ENCODE peak calls at places on chromosomes 7 and 10, in six cellular contexts. R, I, T, Q, U and V are unnamed samples.
A peak's percentile ranks its signal among the peaks of the same experiment; 100 is the strongest.

GRCh38 chr7:75696263-75697037 is 42.3 kb downstream of the HIP1 start:
- DNase-seq in Q (no peak), T (no peak), R (no peak), I (no peak), U (no peak), V (no peak)

GRCh38 chr10:77909755-77910375 is 16.7 kb downstream of the DLG5 start:
- DNase-seq in I (no peak), Q (no peak), R (no peak), U (no peak), T (no peak), V (no peak)

GRCh38 chr7:99741438-99741795 is 6.4 kb upstream of the CYP3A7 start:
- DNase-seq in U (no peak), Q (no peak), R (no peak), I (no peak), T (no peak), V (no peak)

GRCh38 chr7:157405501-157405900 is 68.7 kb downstream of the DNAJB6 start:
- DNase-seq in U (no peak), I (no peak), T (no peak), Q (no peak), R (no peak), V (no peak)

GRCh38 chr10:18157909-18158308 is 17.7 kb downstream of the CACNB2 start:
- DNase-seq in I (no peak), Q (no peak), T (no peak), R (no peak), U (no peak), V (peak; percentile 85)

GRCh38 chr10:121709674-121710073 is 111.4 kb upstream of the FGFR2 start:
- DNase-seq in T (no peak), R (no peak), I (no peak), Q (no peak), U (no peak), V (no peak)

GRCh38 chr7:33824911-33825459 is 80.4 kb upstream of the BMPER start:
- DNase-seq in T (no peak), R (no peak), U (no peak), Q (no peak), I (no peak), V (peak; percentile 65)

GRCh38 chr10:30459283-30459682 is 25.3 kb downstream of the MAP3K8 start:
- DNase-seq in Q (no peak), U (no peak), T (no peak), I (peak; percentile 34), R (no peak), V (no peak)

GRCh38 chr7:76048668-76048988 is 722 bp downstream of the MDH2 start:
- DNase-seq in U (no peak), I (peak; percentile 56), R (no peak), Q (peak; percentile 17), T (no peak), V (peak; percentile 40)

GRCh38 chr10:35119378-35119777 is 7.3 kb upstream of the CREM start:
- DNase-seq in R (no peak), T (no peak), U (no peak), I (no peak), Q (no peak), V (no peak)

GRCh38 chr10:78515873-78516153 is 482.1 kb downstream of the RPS24 start:
- DNase-seq in T (no peak), R (no peak), U (no peak), Q (no peak), I (no peak), V (no peak)

GRCh38 chr7:98470131-98470985 is 69.5 kb upstream of the BAIAP2L1 start:
- DNase-seq in Q (peak; percentile 40), I (peak; percentile 18), U (peak; percentile 7), T (no peak), R (peak; percentile 46), V (no peak)

GRCh38 chr10:62900829-62901571 is 84.8 kb upstream of the EGR2 start:
- DNase-seq in T (no peak), Q (no peak), U (no peak), I (no peak), R (no peak), V (peak; percentile 20)

GRCh38 chr7:51186531-51186930 is 130.1 kb downstream of the COBL start:
- DNase-seq in R (no peak), U (peak; percentile 52), T (no peak), Q (no peak), I (peak; percentile 42), V (no peak)

GRCh38 chr10:6144609-6145413 is 56.0 kb downstream of the RBM17 start:
- DNase-seq in I (peak; percentile 92), U (peak; percentile 92), Q (peak; percentile 73), R (peak; percentile 60), T (peak; percentile 94), V (peak; percentile 82)

GRCh38 chr7:155975490-155975889 is 163.2 kb upstream of the SHH start:
- DNase-seq in Q (no peak), I (no peak), T (peak; percentile 35), R (no peak), U (no peak), V (no peak)

GRCh38 chr10:61937631-61938284 is 36.3 kb downstream of the ARID5B start:
- DNase-seq in T (no peak), U (no peak), Q (no peak), I (no peak), R (no peak), V (no peak)

GRCh38 chr10:22655312-22655973 is 58.9 kb downstream of the PIP4K2A start:
- DNase-seq in R (no peak), I (no peak), Q (no peak), T (no peak), U (no peak), V (peak; percentile 85)

GRCh38 chr7:66083677-66084076 is 8.1 kb downstream of the ASL start:
- DNase-seq in T (no peak), I (no peak), Q (no peak), R (no peak), U (no peak), V (no peak)
- TF ChIP-seq CTCF in T (no peak), I (no peak), Q (no peak), R (no peak), U (no peak), V (no peak)

DNA sequence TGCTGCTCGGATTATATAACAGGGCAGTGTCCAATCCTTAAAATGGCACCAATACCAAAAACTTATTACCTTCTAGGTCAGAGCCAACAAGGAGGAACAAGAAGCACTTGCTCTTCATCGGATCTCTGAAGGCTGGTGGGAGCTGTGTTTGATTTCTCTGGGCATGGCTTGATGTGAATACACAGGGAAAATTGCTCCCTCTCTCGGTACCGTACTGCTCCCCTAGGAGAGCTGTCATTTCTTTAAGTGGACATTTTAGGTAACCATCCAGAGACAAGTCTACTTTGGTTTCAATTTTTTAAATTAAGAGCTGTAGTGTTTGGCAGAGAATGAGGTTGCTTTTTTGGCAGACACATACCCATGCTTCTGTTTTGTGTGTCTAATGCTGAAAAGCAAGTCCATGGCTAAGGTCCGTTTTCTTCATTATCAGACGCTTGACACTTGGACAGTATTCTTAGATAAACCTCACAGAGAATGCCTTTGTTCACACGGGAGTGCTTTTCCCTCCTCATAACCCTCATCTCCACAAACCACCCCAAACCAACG is 61.2 kb upstream of the TRIL start:
- DNase-seq in U (no peak), Q (no peak), I (no peak), T (no peak), R (no peak), V (no peak)
- TF ChIP-seq CTCF in U (peak; percentile 34), Q (no peak), I (peak; percentile 24), T (no peak), R (no peak), V (no peak)

GRCh38 chr10:19493917-19494316 is 322.3 kb upstream of the PLXDC2 start:
- DNase-seq in Q (no peak), T (no peak), I (no peak), U (no peak), R (no peak), V (no peak)

GRCh38 chr10:19488592-19489280 is 327.5 kb upstream of the PLXDC2 start:
- DNase-seq in R (peak; percentile 34), I (peak; percentile 16), Q (peak; percentile 71), U (peak; percentile 12), T (no peak), V (no peak)
- TF ChIP-seq CTCF in R (peak; percentile 26), I (no peak), Q (no peak), U (no peak), T (no peak), V (no peak)

GRCh38 chr10:48536226-48536500 is 68.7 kb downstream of the ARHGAP22 start:
- DNase-seq in I (no peak), T (peak; percentile 32), U (no peak), Q (no peak), R (no peak), V (no peak)

GRCh38 chr10:48535416-48536225 is 69.3 kb downstream of the ARHGAP22 start:
- DNase-seq in Q (no peak), U (no peak), T (peak; percentile 55), I (no peak), R (no peak), V (no peak)

GRCh38 chr10:48531486-48531885 is 73.4 kb downstream of the ARHGAP22 start:
- DNase-seq in Q (no peak), T (no peak), U (no peak), I (no peak), R (no peak), V (no peak)

GRCh38 chr10:48533951-48534720 is 70.7 kb downstream of the ARHGAP22 start:
- DNase-seq in T (peak; percentile 52), R (no peak), Q (no peak), U (no peak), I (no peak), V (no peak)

GRCh38 chr10:48533540-48533939 is 71.3 kb downstream of the ARHGAP22 start:
- DNase-seq in R (no peak), Q (no peak), I (no peak), T (no peak), U (no peak), V (no peak)
- TF ChIP-seq CTCF in R (no peak), Q (no peak), I (no peak), T (no peak), U (no peak), V (no peak)

GRCh38 chr10:104251443-104251842 is 3.2 kb upstream of the GSTO1 start:
- DNase-seq in T (no peak), U (no peak), Q (no peak), R (no peak), I (no peak), V (no peak)
- TF ChIP-seq CTCF in T (no peak), U (no peak), Q (no peak), R (no peak), I (no peak), V (no peak)